ENCODE peak calls at places on chromosomes 6 and 20, in six cellular contexts. S, Z, I, L, R and B are unnamed samples.

GRCh38 chr6:15504040-15504491 is 158.8 kb downstream of the DTNBP1 start:
- DNase-seq in I (no peak), S (no peak), R (peak), L (no peak), Z (no peak), B (peak)

GRCh38 chr6:125014157-125014957 is 52.1 kb downstream of the RNF217 start:
- DNase-seq in S (no peak), I (no peak), L (no peak), Z (no peak), R (no peak), B (no peak)

GRCh38 chr6:56430629-56431600 is 183.5 kb upstream of the COL21A1 start:
- DNase-seq in S (no peak), Z (no peak), L (no peak), I (peak), R (no peak), B (no peak)

GRCh38 chr20:10681466-10681865 is 7.7 kb upstream of the JAG1 start:
- DNase-seq in Z (no peak), R (no peak), L (no peak), I (no peak), S (no peak), B (no peak)

GRCh38 chr6:56541736-56542366 is 100.8 kb downstream of the DST start:
- DNase-seq in R (no peak), S (no peak), Z (no peak), I (no peak), L (no peak), B (no peak)

GRCh38 chr6:169503556-169503955 is 198.3 kb downstream of the WDR27 start:
- DNase-seq in Z (no peak), L (no peak), R (no peak), I (no peak), S (no peak), B (no peak)

GRCh38 chr6:30135757-30136156 is at the start of gene TRIM40:
- DNase-seq in I (no peak), Z (no peak), S (no peak), R (no peak), L (no peak), B (no peak)

GRCh38 chr20:62891111-62891510 is 29.5 kb upstream of the TCFL5 start:
- DNase-seq in S (peak), Z (no peak), I (no peak), R (no peak), L (peak), B (no peak)

GRCh38 chr6:111768431-111768770 is 104.9 kb downstream of the FYN start:
- DNase-seq in S (no peak), R (no peak), I (no peak), Z (no peak), L (no peak), B (no peak)

GRCh38 chr20:51059862-51060261 is 37.0 kb upstream of the KCNG1 start:
- DNase-seq in L (no peak), R (no peak), Z (peak), S (no peak), I (no peak), B (no peak)

GRCh38 chr6:87971605-87972262 is 75.9 kb upstream of the SPACA1 start:
- DNase-seq in R (no peak), L (no peak), Z (no peak), S (no peak), I (no peak), B (no peak)

GRCh38 chr6:155352812-155353211 is 38.5 kb upstream of the TFB1M start:
- DNase-seq in R (no peak), Z (no peak), S (no peak), I (no peak), L (no peak), B (no peak)

GRCh38 chr6:13355043-13355945 is 27.0 kb upstream of the TBC1D7 start:
- DNase-seq in L (no peak), S (no peak), I (peak), Z (no peak), R (no peak), B (no peak)

GRCh38 chr6:139839506-139840156 is 465.2 kb upstream of the CITED2 start:
- DNase-seq in Z (no peak), S (no peak), L (no peak), I (no peak), R (no peak), B (no peak)

GRCh38 chr6:22367331-22367730 is 70.5 kb upstream of the PRL start:
- DNase-seq in L (no peak), I (no peak), S (no peak), R (no peak), Z (no peak), B (no peak)

GRCh38 chr20:36196676-36197075 is 39.6 kb upstream of the AAR2 start:
- DNase-seq in R (no peak), S (no peak), I (no peak), Z (no peak), L (no peak), B (no peak)

GRCh38 chr6:87684895-87685654 is 17.0 kb downstream of the AKIRIN2 start:
- DNase-seq in S (no peak), L (no peak), I (no peak), R (no peak), Z (no peak), B (no peak)

GRCh38 chr6:100673641-100674040 is 207.5 kb downstream of the ASCC3 start:
- DNase-seq in Z (no peak), L (no peak), R (no peak), S (no peak), I (peak), B (no peak)

GRCh38 chr6:14567031-14567430 is 449.5 kb downstream of the CD83 start:
- DNase-seq in R (no peak), Z (no peak), S (no peak), L (no peak), I (no peak), B (no peak)

GRCh38 chr20:46562373-46563169 is 12.1 kb upstream of the OCSTAMP start:
- DNase-seq in Z (peak), S (peak), R (peak), L (peak), I (peak), B (no peak)

GRCh38 chr6:75450903-75451302 is 42.7 kb downstream of the FILIP1 start:
- DNase-seq in R (no peak), I (no peak), L (no peak), S (no peak), Z (no peak), B (no peak)

GRCh38 chr6:125232466-125232865 is 69.3 kb downstream of the HDDC2 start:
- DNase-seq in Z (no peak), L (no peak), S (no peak), R (no peak), I (no peak), B (no peak)

GRCh38 chr6:3036861-3037469 is 31.3 kb upstream of the RIPK1 start:
- DNase-seq in R (no peak), S (no peak), Z (no peak), I (no peak), L (no peak), B (no peak)

GRCh38 chr6:27188206-27188884 is 59.2 kb upstream of the PRSS16 start:
- DNase-seq in R (peak), Z (peak), I (peak), L (peak), S (peak), B (no peak)

GRCh38 chr6:168134399-168135201 is 55.6 kb upstream of the FRMD1 start:
- DNase-seq in S (no peak), L (no peak), R (no peak), Z (no peak), I (no peak), B (no peak)

GRCh38 chr20:50819344-50819743 is 24.5 kb downstream of the BCAS4 start:
- DNase-seq in S (no peak), Z (no peak), I (no peak), R (no peak), L (no peak), B (no peak)

GRCh38 chr6:134004714-134005113 is 47.7 kb downstream of the SLC2A12 start:
- DNase-seq in I (no peak), L (no peak), Z (no peak), R (no peak), S (no peak), B (no peak)

GRCh38 chr20:42173440-42173839 is 555.3 kb upstream of the CHD6 start:
- DNase-seq in S (no peak), Z (no peak), I (no peak), L (no peak), R (no peak), B (no peak)

GRCh38 chr6:73710470-73710869 is 14.5 kb downstream of the CD109 start:
- DNase-seq in L (no peak), I (no peak), R (no peak), Z (no peak), S (no peak), B (no peak)

GRCh38 chr20:1185781-1186334 is 1.1 kb upstream of the TMEM74B start:
- DNase-seq in R (no peak), L (peak), S (peak), I (peak), Z (peak), B (no peak)

GRCh38 chr20:37994512-37994911 is 38.7 kb downstream of the TTI1 start:
- DNase-seq in S (no peak), R (no peak), Z (no peak), I (peak), L (no peak), B (no peak)

GRCh38 chr6:78810698-78811097 is 56.7 kb upstream of the IRAK1BP1 start:
- DNase-seq in I (no peak), S (no peak), L (no peak), R (no peak), Z (no peak), B (no peak)

GRCh38 chr6:13157293-13157692 is 171.0 kb downstream of the TBC1D7 start:
- DNase-seq in S (peak), I (no peak), L (no peak), R (no peak), Z (no peak), B (no peak)

GRCh38 chr6:170094686-170095272 is 196.1 kb downstream of the DLL1 start:
- DNase-seq in L (no peak), S (no peak), Z (no peak), R (peak), I (no peak), B (peak)

GRCh38 chr6:45415315-45415714 is 37.6 kb upstream of the SUPT3H start:
- DNase-seq in L (no peak), S (no peak), R (no peak), Z (no peak), I (no peak), B (no peak)

GRCh38 chr6:136737343-136738177 is 54.7 kb downstream of the MAP3K5 start:
- DNase-seq in R (no peak), L (no peak), S (no peak), Z (no peak), I (no peak), B (no peak)